ENCODE peak calls at places on chromosomes 6 and 20, in ten cellular contexts. P, O, E, W, L, F, K, J, X and T are unnamed samples.

GRCh38 chr6:116386581-116387299 is 16.0 kb downstream of the DSE start:
- DNase-seq in P (no peak), O (no peak), E (peak), W (peak), L (no peak), F (no peak), K (no peak), J (no peak), X (peak), T (peak)

GRCh38 chr6:6915813-6916547 is 191.8 kb upstream of the RREB1 start:
- DNase-seq in P (no peak), O (peak), E (peak), W (peak), L (peak), F (no peak), K (no peak), J (no peak), X (peak), T (peak)

GRCh38 chr6:91782789-91783188 is 1195.9 kb upstream of the MAP3K7 start:
- DNase-seq in P (no peak), O (no peak), E (no peak), W (no peak), L (no peak), F (no peak), K (no peak), J (no peak), X (no peak), T (no peak)

GRCh38 chr20:7989379-7989778 is 30.2 kb downstream of the TMX4 start:
- DNase-seq in P (no peak), O (no peak), E (peak), W (peak), L (no peak), F (no peak), K (no peak), J (no peak), X (no peak), T (no peak)

GRCh38 chr6:53439556-53439955 is 90.8 kb upstream of the ELOVL5 start:
- DNase-seq in P (no peak), O (no peak), E (peak), W (peak), L (no peak), F (no peak), K (no peak), J (no peak), X (peak), T (peak)

GRCh38 chr6:104019075-104019474 is 840.6 kb downstream of the HACE1 start:
- DNase-seq in P (no peak), O (peak), E (no peak), W (no peak), L (no peak), F (no peak), K (no peak), J (no peak), X (no peak), T (no peak)

GRCh38 chr20:1283522-1284210 is 17.6 kb downstream of the SNPH start:
- DNase-seq in P (no peak), O (no peak), E (no peak), W (no peak), L (no peak), F (no peak), K (no peak), J (no peak), X (no peak), T (no peak)

GRCh38 chr20:830011-830521 is 3.4 kb upstream of the FAM110A start:
- DNase-seq in P (no peak), O (no peak), E (peak), W (peak), L (no peak), F (no peak), K (no peak), J (no peak), X (peak), T (peak)

GRCh38 chr6:109894181-109894580 is 83.9 kb upstream of the GPR6 start:
- DNase-seq in P (peak), O (no peak), E (no peak), W (no peak), L (no peak), F (no peak), K (no peak), J (peak), X (no peak), T (no peak)

GRCh38 chr20:40494238-40494637 is 194.8 kb downstream of the MAFB start:
- DNase-seq in P (no peak), O (no peak), E (no peak), W (no peak), L (no peak), F (no peak), K (no peak), J (no peak), X (no peak), T (no peak)

GRCh38 chr6:146775227-146775626 is 176.5 kb downstream of the ADGB start:
- DNase-seq in P (no peak), O (no peak), E (peak), W (peak), L (no peak), F (no peak), K (no peak), J (no peak), X (peak), T (peak)

GRCh38 chr6:44925100-44925739 is 402.9 kb upstream of the RUNX2 start:
- DNase-seq in P (no peak), O (no peak), E (peak), W (no peak), L (no peak), F (no peak), K (no peak), J (peak), X (peak), T (peak)

DNA sequence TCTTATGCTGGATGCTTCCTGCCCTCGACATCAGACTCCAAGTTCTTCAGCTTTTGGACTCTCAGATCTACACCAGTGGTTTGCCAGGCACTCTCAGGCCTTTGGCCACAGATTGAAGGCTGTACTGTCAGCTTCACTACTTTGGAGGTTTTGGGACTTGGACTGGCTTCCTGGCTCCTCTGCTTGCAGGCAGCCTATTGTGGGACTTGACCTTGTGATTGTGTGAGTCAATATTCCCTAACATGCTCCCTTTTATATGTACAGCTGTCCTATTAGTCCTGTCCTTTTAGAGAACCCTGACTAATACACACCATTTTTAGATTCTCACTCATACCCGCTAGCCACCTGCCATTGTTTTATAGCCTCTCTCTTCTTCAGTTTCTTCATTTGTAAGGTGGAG is 382.1 kb upstream of the TSHZ2 start:
- DNase-seq in P (no peak), O (peak), E (no peak), W (no peak), L (no peak), F (no peak), K (no peak), J (no peak), X (no peak), T (no peak)
- TF ChIP-seq CTCF in P (no peak), O (no peak), E (no peak), W (no peak), L (no peak), F (no peak), K (no peak), J (no peak), X (no peak), T (no peak)

GRCh38 chr20:11178946-11179654 is 505.3 kb upstream of the JAG1 start:
- DNase-seq in P (no peak), O (no peak), E (peak), W (peak), L (no peak), F (no peak), K (no peak), J (no peak), X (peak), T (no peak)
- TF ChIP-seq CTCF in P (no peak), O (peak), E (no peak), W (no peak), L (no peak), F (no peak), K (no peak), J (no peak), X (no peak), T (no peak)

GRCh38 chr20:45097485-45098095 is 3.3 kb downstream of the KCNS1 start:
- DNase-seq in P (no peak), O (no peak), E (peak), W (peak), L (no peak), F (no peak), K (no peak), J (peak), X (peak), T (peak)
- TF ChIP-seq CTCF in P (no peak), O (peak), E (peak), W (no peak), L (no peak), F (no peak), K (no peak), J (peak), X (peak), T (peak)

DNA sequence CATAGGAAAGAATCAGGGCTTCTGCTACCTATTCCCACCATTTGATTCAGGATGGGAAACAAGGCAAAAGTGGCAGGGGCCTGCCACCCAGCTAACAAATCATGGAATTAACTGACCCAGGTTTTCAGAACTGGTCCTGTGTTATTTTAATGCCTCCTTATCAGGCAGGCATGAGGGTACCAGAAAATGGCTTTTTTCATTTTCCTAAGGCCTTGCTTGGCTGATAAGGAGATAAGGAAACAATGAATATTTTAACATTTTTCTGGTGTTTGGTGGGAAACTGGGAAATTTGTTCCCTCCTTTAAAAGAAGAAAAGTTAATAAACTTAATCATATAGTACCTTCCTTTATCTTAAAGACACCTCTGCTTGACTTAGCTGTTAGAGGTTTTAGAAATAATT is 6.7 kb downstream of the POU3F2 start:
- DNase-seq in P (no peak), O (no peak), E (no peak), W (no peak), L (no peak), F (no peak), K (no peak), J (no peak), X (no peak), T (no peak)
- TF ChIP-seq CTCF in P (no peak), O (no peak), E (no peak), W (no peak), L (no peak), F (no peak), K (no peak), J (no peak), X (no peak), T (no peak)

GRCh38 chr6:51182884-51183283 is 364.2 kb downstream of the TFAP2B start:
- DNase-seq in P (no peak), O (no peak), E (no peak), W (no peak), L (no peak), F (no peak), K (no peak), J (no peak), X (no peak), T (no peak)
- TF ChIP-seq CTCF in P (no peak), O (no peak), E (no peak), W (no peak), L (no peak), F (no peak), K (no peak), J (no peak), X (no peak), T (no peak)

GRCh38 chr20:31590717-31591225 is 14.3 kb upstream of the ID1 start:
- DNase-seq in P (no peak), O (no peak), E (no peak), W (no peak), L (no peak), F (no peak), K (no peak), J (no peak), X (no peak), T (no peak)
- TF ChIP-seq CTCF in P (no peak), O (no peak), E (no peak), W (no peak), L (no peak), F (no peak), K (no peak), J (no peak), X (no peak), T (no peak)